ENCODE peak calls at places on chromosome 2, in seven cellular contexts. N is HepG2, F is SK-N-SH, I is GM12891, K is H1, H is K562, Q is GM12878. P is an unnamed sample.

GRCh38 chr2:220555961-220556360 is 928.5 kb downstream of the SLC4A3 start:
- DNase-seq in Q (no peak), H (no peak), F (no peak), K (no peak), I (no peak), N (no peak), P (no peak)

GRCh38 chr2:215423928-215424540 is 11.8 kb downstream of the FN1 start:
- DNase-seq in N (no peak), K (no peak), Q (no peak), I (no peak), F (no peak), H (no peak), P (no peak)

GRCh38 chr2:43832457-43832856 is 6.2 kb downstream of the ABCG5 start:
- DNase-seq in H (no peak), K (no peak), I (no peak), F (no peak), N (no peak), Q (no peak), P (no peak)

GRCh38 chr2:235877271-235877670 is 290.9 kb downstream of the GBX2 start:
- DNase-seq in Q (no peak), F (no peak), I (no peak), N (no peak), K (no peak), H (no peak), P (no peak)

GRCh38 chr2:207289295-207290018 is 123.7 kb upstream of the KLF7 start:
- DNase-seq in Q (no peak), I (no peak), N (no peak), F (no peak), K (no peak), H (no peak), P (no peak)

GRCh38 chr2:45130758-45131157 is 121.5 kb upstream of the SIX2 start:
- DNase-seq in F (no peak), K (no peak), Q (no peak), N (no peak), H (no peak), I (no peak), P (no peak)

GRCh38 chr2:203574824-203575223 is 39.7 kb upstream of the RAPH1 start:
- DNase-seq in F (no peak), K (no peak), I (no peak), N (no peak), H (no peak), Q (no peak), P (no peak)

GRCh38 chr2:193816008-193816407 is 1621.3 kb upstream of the TMEFF2 start:
- DNase-seq in H (no peak), Q (no peak), I (no peak), K (no peak), N (no peak), F (no peak), P (no peak)

GRCh38 chr2:11368059-11368572 is 23.7 kb upstream of the ROCK2 start:
- DNase-seq in I (no peak), H (no peak), Q (no peak), K (no peak), N (no peak), F (no peak), P (no peak)

GRCh38 chr2:9300214-9300613 is 93.6 kb downstream of the ASAP2 start:
- DNase-seq in K (no peak), H (no peak), I (no peak), N (no peak), F (no peak), Q (no peak), P (no peak)

DNA sequence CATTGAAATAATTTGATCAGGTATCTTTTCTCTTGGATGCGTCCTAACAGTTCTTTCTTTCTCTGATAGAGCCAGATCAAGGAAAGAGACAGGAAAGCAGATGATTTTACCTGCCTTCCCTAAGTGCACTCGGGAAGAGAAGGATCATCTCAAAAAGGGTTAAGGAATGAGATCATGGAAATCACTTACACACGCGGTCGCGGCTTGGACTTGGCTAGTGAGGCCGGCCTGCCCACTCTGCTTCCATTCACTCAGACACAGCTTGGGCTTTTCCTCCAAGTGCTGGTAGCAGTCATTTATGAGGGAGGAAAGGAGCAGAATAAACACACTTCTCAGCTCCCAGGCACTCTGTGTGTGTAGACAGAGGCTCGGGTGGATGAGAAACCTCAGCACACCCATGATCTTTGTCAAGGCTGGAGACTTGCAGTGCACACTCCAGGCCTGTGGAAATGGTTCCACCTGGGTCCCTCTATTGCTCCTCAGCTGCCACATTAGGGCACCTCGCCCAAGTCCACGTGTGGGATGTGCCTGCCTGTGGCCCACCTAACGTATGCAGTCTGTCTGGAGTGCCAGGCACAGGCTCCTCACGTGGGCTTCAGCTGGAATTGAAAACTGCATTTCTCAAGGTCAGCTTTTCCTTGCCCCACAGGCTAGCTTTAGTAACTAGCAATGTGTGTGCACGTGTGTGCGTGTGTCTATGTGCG is 288.3 kb downstream of the SOX11 start:
- DNase-seq in H (no peak), I (no peak), Q (no peak), N (no peak), K (no peak), F (peak), P (no peak)
- TF ChIP-seq TAF1 in H (no peak), I (no peak), Q (no peak), N (no peak), K (no peak), F (no peak), P (no peak)

GRCh38 chr2:164954186-164954585 is 1.1 kb downstream of the SLC38A11 start:
- DNase-seq in N (no peak), K (no peak), F (peak), H (no peak), I (no peak), Q (no peak), P (no peak)
- TF ChIP-seq TAF1 in N (no peak), K (no peak), F (no peak), H (no peak), I (no peak), Q (no peak), P (no peak)

GRCh38 chr2:68203587-68203986 is 45.9 kb downstream of the PNO1 start:
- DNase-seq in K (no peak), N (no peak), Q (peak), I (peak), H (no peak), F (no peak), P (peak)

GRCh38 chr2:68195096-68195495 is 37.4 kb downstream of the PNO1 start:
- DNase-seq in F (no peak), H (no peak), K (no peak), I (no peak), Q (no peak), N (no peak), P (no peak)

GRCh38 chr2:68196120-68196716 is 38.5 kb downstream of the PNO1 start:
- DNase-seq in K (no peak), N (peak), Q (no peak), I (no peak), F (no peak), H (no peak), P (no peak)

DNA sequence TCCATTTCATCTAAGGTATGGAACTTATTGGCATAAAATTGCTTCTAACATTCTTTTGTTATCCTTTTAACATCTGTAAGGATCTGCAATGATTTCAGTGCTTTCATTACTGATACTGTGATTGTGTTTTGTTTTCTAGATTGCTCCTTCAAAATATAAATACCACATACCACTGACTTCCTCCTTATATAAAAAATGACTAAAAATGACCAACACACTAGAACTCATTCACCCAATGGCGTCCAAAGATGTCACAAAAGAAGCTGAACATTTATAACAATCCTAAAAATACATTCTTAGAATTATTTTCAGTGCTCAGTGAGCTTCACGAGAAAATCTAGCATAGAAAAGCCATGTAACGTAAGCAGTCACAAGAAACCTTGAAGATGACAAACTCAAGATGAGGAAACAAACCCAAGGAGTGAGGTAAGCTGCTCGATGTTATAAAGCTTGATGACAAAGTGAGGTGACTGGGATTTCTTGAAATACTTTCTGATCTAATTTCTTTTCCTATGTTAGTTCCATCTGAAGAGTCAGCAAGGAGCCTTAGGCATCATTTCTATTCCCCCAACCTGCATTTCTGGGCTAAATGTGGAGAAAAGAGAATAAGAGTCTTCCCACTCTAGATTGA is 42.6 kb downstream of the PNO1 start:
- DNase-seq in Q (no peak), I (no peak), K (no peak), F (no peak), H (no peak), N (no peak), P (no peak)
- TF ChIP-seq TAF1 in Q (no peak), I (no peak), K (no peak), F (no peak), H (no peak), N (no peak), P (no peak)

GRCh38 chr2:24830351-24830750 is 37.1 kb downstream of the CENPO start:
- DNase-seq in F (peak), N (no peak), K (no peak), Q (no peak), H (no peak), I (peak), P (peak)
- TF ChIP-seq TAF1 in F (no peak), N (no peak), K (no peak), Q (no peak), H (no peak), I (no peak), P (no peak)

GRCh38 chr2:240400319-240401161 is 34.9 kb upstream of the GPC1 start:
- DNase-seq in I (no peak), F (no peak), H (no peak), N (no peak), K (no peak), Q (no peak), P (no peak)
- TF ChIP-seq TAF1 in I (no peak), F (no peak), H (no peak), N (no peak), K (no peak), Q (no peak), P (no peak)

GRCh38 chr2:142973160-142973821 is 95.8 kb downstream of the KYNU start:
- DNase-seq in Q (no peak), F (no peak), I (no peak), H (no peak), N (no peak), K (no peak), P (no peak)
- TF ChIP-seq TAF1 in Q (no peak), F (no peak), I (no peak), H (no peak), N (no peak), K (no peak), P (no peak)

DNA sequence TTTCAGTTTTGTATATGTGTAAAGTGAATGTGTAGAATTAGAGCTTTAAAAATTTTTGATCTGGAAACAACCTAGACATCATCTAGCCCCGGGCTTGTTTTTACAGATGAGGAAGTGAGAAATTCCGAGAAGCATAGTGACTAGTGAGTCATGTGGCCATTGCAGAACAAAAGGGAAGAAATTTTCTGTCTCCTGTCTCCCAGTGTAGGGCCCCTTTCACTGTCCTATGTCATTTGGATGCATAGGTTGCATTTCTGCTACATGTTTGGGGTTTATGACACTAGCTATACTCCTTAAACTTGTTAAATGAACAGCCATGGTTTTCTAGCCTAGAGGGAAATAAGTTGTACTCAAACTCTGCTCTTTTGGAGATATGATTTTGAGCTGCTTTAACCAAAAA is 84.6 kb downstream of the PLCL1 start:
- DNase-seq in F (no peak), H (peak), N (no peak), Q (peak), K (no peak), I (peak), P (no peak)
- TF ChIP-seq TAF1 in F (no peak), H (no peak), N (no peak), Q (no peak), K (no peak), I (no peak), P (no peak)

P was measured in GM12892.